ENCODE peak calls at places on chromosomes 1 and 21, in five cellular contexts. J, M, A, D and R are unnamed samples.

GRCh38 chr1:201267481-201268229 is 15.7 kb upstream of the PKP1 start:
- DNase-seq in J (no peak), M (no peak), A (no peak), D (no peak), R (peak; percentile 59)

GRCh38 chr1:168081373-168082007 is 55.2 kb downstream of the GPR161 start:
- DNase-seq in J (no peak), M (no peak), A (no peak), D (no peak), R (peak; percentile 45)

GRCh38 chr21:29025328-29025713 is 853 bp downstream of the USP16 start:
- DNase-seq in J (no peak), M (no peak), A (no peak), D (no peak), R (no peak)

GRCh38 chr1:15492572-15492971 is 16.7 kb downstream of the CELA2B start:
- DNase-seq in J (no peak), M (no peak), A (no peak), D (no peak), R (no peak)

GRCh38 chr1:18581420-18581880 is 49.2 kb upstream of the PAX7 start:
- DNase-seq in J (no peak), M (no peak), A (peak; percentile 14), D (peak; percentile 58), R (peak; percentile 1)

GRCh38 chr1:187465441-187465840 is 636.7 kb downstream of the PLA2G4A start:
- DNase-seq in J (no peak), M (no peak), A (peak; percentile 6), D (no peak), R (no peak)

GRCh38 chr1:1168451-1169411 is 4.9 kb upstream of the TTLL10 start:
- DNase-seq in J (peak; percentile 77), M (peak; percentile 61), A (no peak), D (peak; percentile 21), R (no peak)

GRCh38 chr1:223756806-223757700 is 44.7 kb downstream of the CAPN2 start:
- DNase-seq in J (no peak), M (no peak), A (no peak), D (no peak), R (no peak)

GRCh38 chr1:17168480-17168878 is 36.4 kb upstream of the PADI1 start:
- DNase-seq in J (no peak), M (no peak), A (no peak), D (no peak), R (peak; percentile 91)

GRCh38 chr1:39117985-39118384 is 86.5 kb upstream of the MACF1 start:
- DNase-seq in J (no peak), M (no peak), A (no peak), D (no peak), R (no peak)

GRCh38 chr1:226248091-226248490 is 24.6 kb downstream of the MIXL1 start:
- DNase-seq in J (no peak), M (no peak), A (no peak), D (no peak), R (no peak)

GRCh38 chr1:193321242-193321842 is 134.9 kb upstream of the B3GALT2 start:
- DNase-seq in J (no peak), M (no peak), A (no peak), D (no peak), R (peak; percentile 70)

GRCh38 chr1:156268336-156268735 is 14.3 kb downstream of the SMG5 start:
- DNase-seq in J (no peak), M (no peak), A (no peak), D (no peak), R (peak; percentile 24)

GRCh38 chr1:107535091-107535490 is 394.3 kb downstream of the NTNG1 start:
- DNase-seq in J (no peak), M (no peak), A (no peak), D (peak; percentile 57), R (no peak)

GRCh38 chr1:156475568-156476500 is 24.7 kb downstream of the MEF2D start:
- DNase-seq in J (peak; percentile 52), M (peak; percentile 87), A (peak; percentile 48), D (peak; percentile 65), R (no peak)

GRCh38 chr1:189859385-189859977 is 618.2 kb downstream of the BRINP3 start:
- DNase-seq in J (no peak), M (no peak), A (no peak), D (peak; percentile 8), R (no peak)

GRCh38 chr21:31172328-31172727 is 134.1 kb upstream of the KRTAP19-8 start:
- DNase-seq in J (no peak), M (no peak), A (no peak), D (no peak), R (no peak)

GRCh38 chr1:2635271-2636010 is 2.6 kb upstream of the MMEL1 start:
- DNase-seq in J (no peak), M (peak; percentile 33), A (no peak), D (no peak), R (no peak)

GRCh38 chr21:41171210-41171609 is 3.2 kb downstream of the BACE2 start:
- DNase-seq in J (peak; percentile 89), M (no peak), A (peak; percentile 84), D (no peak), R (peak; percentile 53)

GRCh38 chr1:6947952-6948351 is 162.7 kb downstream of the CAMTA1 start:
- DNase-seq in J (no peak), M (no peak), A (no peak), D (no peak), R (no peak)

GRCh38 chr1:45097944-45098343 is 85.9 kb downstream of the UROD start:
- DNase-seq in J (no peak), M (no peak), A (no peak), D (no peak), R (no peak)

GRCh38 chr1:51679435-51679834 is 62.5 kb downstream of the OSBPL9 start:
- DNase-seq in J (no peak), M (no peak), A (no peak), D (no peak), R (no peak)

GRCh38 chr1:209614906-209615305 is 31.4 kb downstream of the CAMK1G start:
- DNase-seq in J (no peak), M (no peak), A (no peak), D (no peak), R (no peak)

DNA sequence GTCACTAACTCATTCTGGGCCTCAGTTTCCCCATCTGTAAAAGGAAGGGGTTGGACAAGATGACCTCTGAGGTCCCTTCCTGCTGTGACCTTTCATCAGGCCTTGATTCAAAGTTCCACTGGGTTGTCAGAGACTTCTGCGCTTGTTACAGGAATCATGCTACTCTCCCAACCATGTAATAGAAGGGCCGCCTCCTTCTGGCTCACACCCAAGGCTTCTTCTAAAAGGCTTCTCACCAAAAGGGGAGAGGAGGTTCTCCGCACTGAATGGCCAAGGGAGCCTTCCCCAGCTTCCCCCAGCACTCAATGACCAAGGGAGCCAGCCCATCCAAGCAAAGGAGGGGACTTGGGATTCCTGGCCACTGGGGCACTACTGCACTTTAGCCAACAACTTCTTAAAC is 42.7 kb downstream of the GRHL3 start:
- DNase-seq in J (no peak), M (no peak), A (no peak), D (no peak), R (no peak)
- H3K4me3 ChIP-seq in J (no peak overlapping the region), M (no peak overlapping the region), A (no peak overlapping the region), D (no peak overlapping the region), R (no peak overlapping the region)

GRCh38 chr1:199460933-199461332 is 566.6 kb upstream of the NR5A2 start:
- DNase-seq in J (no peak), M (no peak), A (no peak), D (no peak), R (peak; percentile 12)

DNA sequence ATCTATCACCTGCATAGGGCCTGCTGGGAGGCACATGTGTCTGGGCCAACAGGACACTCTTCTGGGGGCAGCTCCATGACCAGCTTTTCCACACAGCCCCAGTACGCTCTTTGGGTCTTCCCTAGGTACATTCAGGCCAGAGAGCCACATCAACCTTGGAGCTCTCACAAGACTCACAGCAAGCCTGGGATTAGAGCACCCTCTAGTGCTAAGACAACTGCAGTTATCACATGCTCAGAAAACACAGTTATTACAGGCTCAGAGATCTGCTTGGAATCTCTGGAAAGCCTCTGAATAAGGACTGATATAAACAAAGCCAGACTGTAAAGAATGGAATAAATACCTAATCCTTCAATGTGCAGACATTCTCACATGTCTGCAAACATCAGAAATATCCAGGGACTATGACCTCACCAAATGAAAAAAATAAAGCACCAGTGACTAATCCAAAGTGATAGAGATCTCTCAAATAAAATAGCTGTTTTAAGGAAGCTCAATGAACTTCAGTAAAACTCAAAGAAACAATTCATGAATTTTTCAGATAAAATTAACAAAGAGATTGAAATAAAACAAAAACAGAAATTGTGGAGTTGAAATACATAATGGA is 563.9 kb upstream of the NR5A2 start:
- DNase-seq in J (no peak), M (no peak), A (no peak), D (peak; percentile 33), R (peak; percentile 64)
- TF ChIP-seq CTCF in J (peak; percentile 13), M (no peak), A (no peak), D (no peak), R (peak; percentile 60)

GRCh38 chr1:155008015-155008941 is 5.7 kb downstream of the ZBTB7B start:
- DNase-seq in J (peak; percentile 76), M (peak; percentile 71), A (peak; percentile 79), D (peak; percentile 70), R (no peak)
- H3K4me3 ChIP-seq in J (no peak overlapping the region), M (no peak overlapping the region), A (peak overlapping the region; percentile 32), D (peak overlapping the region; percentile 5), R (no peak overlapping the region)

DNA sequence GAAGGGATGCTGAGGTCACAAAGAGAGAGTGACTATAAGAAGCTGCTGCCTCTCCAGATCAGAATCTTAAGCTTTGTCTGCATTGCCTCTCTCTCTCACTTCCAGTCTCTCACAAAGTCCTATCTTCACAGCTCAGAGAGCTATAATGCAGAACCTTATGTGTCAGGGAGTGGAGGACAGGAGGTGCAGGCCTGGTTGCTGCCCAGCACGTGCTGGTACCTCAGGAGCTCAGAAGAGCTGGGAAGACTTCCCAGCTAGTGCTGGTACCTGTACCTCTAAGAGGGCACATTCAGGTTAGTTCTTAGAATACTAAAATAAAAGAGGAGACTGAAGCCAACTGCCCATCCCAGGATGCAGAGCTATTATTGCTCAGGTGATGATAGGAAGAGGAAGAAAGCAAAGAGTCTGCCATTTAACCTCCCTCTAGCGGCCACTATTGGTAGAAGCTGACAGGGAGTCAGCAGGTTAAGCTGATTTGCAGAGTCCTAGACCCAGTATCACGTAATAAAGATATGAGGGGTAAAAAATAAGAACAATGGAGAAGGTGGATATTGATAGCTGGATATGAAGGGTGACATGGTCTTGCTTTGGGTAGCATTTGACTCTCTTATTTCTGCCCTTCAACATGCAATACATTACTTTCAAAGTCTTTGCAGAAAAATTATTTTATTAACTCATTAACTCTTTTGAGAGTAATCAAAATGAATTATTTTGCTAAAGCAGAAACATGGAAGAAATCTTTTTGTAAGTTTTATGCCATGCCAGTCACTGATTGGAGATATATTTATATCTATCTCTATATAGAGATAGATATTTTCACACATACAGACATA is 138.1 kb upstream of the HMCN1 start:
- DNase-seq in J (no peak), M (no peak), A (no peak), D (peak; percentile 88), R (peak; percentile 47)
- TF ChIP-seq CTCF in J (peak; percentile 43), M (peak; percentile 31), A (no peak), D (peak; percentile 31), R (peak; percentile 87)

DNA sequence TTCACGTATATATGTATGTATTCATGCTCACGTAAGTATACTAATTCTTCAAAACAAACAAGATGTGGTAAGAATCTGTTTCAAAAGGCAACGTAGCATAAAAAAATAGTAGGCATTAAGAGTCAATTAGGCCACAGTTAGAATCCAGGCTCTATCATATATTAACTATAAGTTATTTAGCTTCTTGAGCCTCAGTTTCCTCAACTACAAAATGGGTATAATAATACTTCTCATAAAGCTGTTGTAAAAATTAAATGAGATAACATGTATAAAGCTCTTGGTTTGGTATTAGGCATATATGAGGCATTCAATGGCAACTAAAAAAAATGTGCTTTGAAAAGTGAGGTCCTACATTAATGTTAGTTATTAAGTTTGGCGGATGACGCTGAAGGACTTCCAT is 9.2 kb downstream of the B3GALNT2 start:
- DNase-seq in J (no peak), M (no peak), A (no peak), D (no peak), R (no peak)
- H3K4me3 ChIP-seq in J (no peak overlapping the region), M (no peak overlapping the region), A (no peak overlapping the region), D (no peak overlapping the region), R (no peak overlapping the region)

GRCh38 chr1:116311756-116312691 is 61.0 kb upstream of the ATP1A1 start:
- DNase-seq in J (peak; percentile 58), M (no peak), A (no peak), D (peak; percentile 48), R (no peak)
- TF ChIP-seq CTCF in J (no peak), M (no peak), A (no peak), D (no peak), R (no peak)